ENCODE peak calls at places on chromosomes 5 and 9, in five cellular contexts. K is kidney, U is esophagus muscularis mucosa, H is left lung, A is HCT116. J is an unnamed sample.
A peak's percentile ranks its signal among the peaks of the same experiment; 100 is the strongest.

GRCh38 chr5:116411101-116411571 is 163.5 kb downstream of the SEMA6A start:
- DNase-seq in K (peak; percentile 67), U (no peak), H (no peak), A (no peak), J (no peak)

GRCh38 chr5:91898865-91899264 is 515.7 kb upstream of the ARRDC3 start:
- DNase-seq in K (no peak), U (no peak), H (no peak), A (no peak), J (no peak)

GRCh38 chr9:35960029-35960655 is 2.2 kb upstream of the OR2S2 start:
- DNase-seq in K (no peak), U (no peak), H (no peak), A (no peak), J (peak; percentile 40)

GRCh38 chr5:10354048-10354872 is 765 bp downstream of the MARCHF6 start:
- DNase-seq in K (no peak), U (no peak), H (no peak), A (no peak), J (peak; percentile 42)

GRCh38 chr9:33101104-33101951 is 24.9 kb upstream of the SMU1 start:
- DNase-seq in K (no peak), U (no peak), H (no peak), A (no peak), J (no peak)

GRCh38 chr9:103301051-103301450 is 305.9 kb downstream of the CYLC2 start:
- DNase-seq in K (no peak), U (no peak), H (no peak), A (no peak), J (peak; percentile 1)

GRCh38 chr5:75617746-75618352 is 6.6 kb downstream of the ANKDD1B start:
- DNase-seq in K (no peak), U (no peak), H (no peak), A (no peak), J (no peak)

GRCh38 chr5:152514827-152515397 is 109.8 kb upstream of the NMUR2 start:
- DNase-seq in K (no peak), U (no peak), H (no peak), A (peak; percentile 8), J (peak; percentile 12)

GRCh38 chr9:88694625-88695024 is 159.6 kb downstream of the NXNL2 start:
- DNase-seq in K (no peak), U (no peak), H (no peak), A (no peak), J (no peak)

GRCh38 chr9:13568851-13569618 is 289.5 kb upstream of the MPDZ start:
- DNase-seq in K (no peak), U (no peak), H (peak; percentile 27), A (no peak), J (no peak)

GRCh38 chr9:107750741-107751521 is 261.4 kb upstream of the KLF4 start:
- DNase-seq in K (peak; percentile 91), U (peak; percentile 98), H (peak; percentile 80), A (peak; percentile 81), J (peak; percentile 20)

GRCh38 chr9:99231708-99232107 is 9.6 kb downstream of the SEC61B start:
- DNase-seq in K (no peak), U (peak; percentile 12), H (no peak), A (no peak), J (no peak)

GRCh38 chr9:112180387-112180881 is 5.3 kb upstream of the SUSD1 start:
- DNase-seq in K (no peak), U (no peak), H (no peak), A (no peak), J (peak; percentile 27)

GRCh38 chr9:89941875-89942274 is 337.1 kb downstream of the GADD45G start:
- DNase-seq in K (no peak), U (no peak), H (no peak), A (no peak), J (no peak)

GRCh38 chr5:6583049-6583880 is 49.6 kb downstream of the NSUN2 start:
- DNase-seq in K (no peak), U (peak; percentile 53), H (peak; percentile 83), A (no peak), J (peak; percentile 6)

GRCh38 chr9:97759611-97760288 is 62.6 kb upstream of the XPA start:
- DNase-seq in K (no peak), U (no peak), H (no peak), A (no peak), J (peak; percentile 78)

GRCh38 chr5:64180661-64181343 is 15.2 kb downstream of the RNF180 start:
- DNase-seq in K (no peak), U (no peak), H (no peak), A (no peak), J (no peak)

GRCh38 chr5:54295658-54296276 is 14.6 kb downstream of the ARL15 start:
- DNase-seq in K (no peak), U (peak; percentile 72), H (no peak), A (no peak), J (no peak)

GRCh38 chr9:88746744-88747398 is 211.9 kb downstream of the NXNL2 start:
- DNase-seq in K (peak; percentile 60), U (peak; percentile 81), H (no peak), A (no peak), J (no peak)

GRCh38 chr9:129284607-129285291 is 106.7 kb upstream of the IER5L start:
- DNase-seq in K (peak; percentile 68), U (peak; percentile 74), H (no peak), A (no peak), J (no peak)

GRCh38 chr5:6396836-6397535 is 18.6 kb upstream of the MED10 start:
- DNase-seq in K (no peak), U (no peak), H (no peak), A (no peak), J (no peak)

GRCh38 chr9:26745111-26745510 is 147.5 kb downstream of the CAAP1 start:
- DNase-seq in K (no peak), U (no peak), H (no peak), A (no peak), J (no peak)

GRCh38 chr5:99068944-99069650 is 140.3 kb upstream of the CHD1 start:
- DNase-seq in K (no peak), U (no peak), H (no peak), A (no peak), J (no peak)

GRCh38 chr9:3828495-3828894 is 302.7 kb upstream of the RFX3 start:
- DNase-seq in K (no peak), U (no peak), H (no peak), A (no peak), J (no peak)

GRCh38 chr9:22084336-22085035 is 75.4 kb upstream of the CDKN2B start:
- DNase-seq in K (no peak), U (peak; percentile 45), H (no peak), A (peak; percentile 74), J (peak; percentile 60)

GRCh38 chr5:32027717-32028321 is 146.3 kb downstream of the GOLPH3 start:
- DNase-seq in K (no peak), U (no peak), H (no peak), A (peak; percentile 7), J (no peak)

GRCh38 chr9:112295174-112295573 is 38.2 kb downstream of the PTBP3 start:
- DNase-seq in K (no peak), U (no peak), H (no peak), A (no peak), J (no peak)

GRCh38 chr5:179284751-179285191 is 60.5 kb downstream of the ADAMTS2 start:
- DNase-seq in K (peak; percentile 56), U (no peak), H (no peak), A (no peak), J (no peak)
- H3K4me3 ChIP-seq in K (no peak overlapping the region), U (no peak overlapping the region), H (no peak overlapping the region), A (no peak overlapping the region), J (no peak overlapping the region)

DNA sequence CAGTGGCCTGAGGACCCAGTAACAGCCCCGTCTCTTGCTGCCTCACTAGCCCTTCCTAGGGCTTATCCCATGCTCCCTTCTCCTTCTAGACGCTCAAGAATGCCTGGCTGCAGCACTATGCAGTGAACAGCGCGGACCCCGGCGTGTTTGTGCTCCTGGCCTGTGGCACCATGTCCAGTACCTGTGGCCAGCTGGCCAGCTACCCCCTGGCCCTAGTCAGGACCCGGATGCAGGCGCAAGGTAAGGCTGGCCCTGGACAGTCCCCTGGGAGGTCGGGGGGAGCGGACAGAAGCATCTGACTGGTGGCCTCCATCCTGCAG is 20.6 kb downstream of the PTGES2 start:
- DNase-seq in K (peak; percentile 69), U (no peak), H (peak; percentile 75), A (no peak), J (no peak)
- H3K4me1 ChIP-seq in K (peaks cover 29% of the 10 kb centered on the region), U (peaks cover 37% of the 10 kb centered on the region), H (no peaks in the 10 kb centered on the region), A (no peaks in the 10 kb centered on the region), J (peaks cover 3% of the 10 kb centered on the region)

GRCh38 chr5:72137826-72138409 is 30.6 kb downstream of the MAP1B start:
- DNase-seq in K (no peak), U (no peak), H (no peak), A (peak; percentile 15), J (peak; percentile 17)

GRCh38 chr5:72140711-72141110 is 33.4 kb downstream of the MAP1B start:
- DNase-seq in K (no peak), U (no peak), H (no peak), A (no peak), J (no peak)

GRCh38 chr5:72141440-72142271 is 34.4 kb downstream of the MAP1B start:
- DNase-seq in K (no peak), U (no peak), H (no peak), A (no peak), J (no peak)

GRCh38 chr5:72134226-72134625 is 27.0 kb downstream of the MAP1B start:
- DNase-seq in K (no peak), U (no peak), H (no peak), A (no peak), J (no peak)

GRCh38 chr5:72138943-72139467 is 31.7 kb downstream of the MAP1B start:
- DNase-seq in K (no peak), U (no peak), H (no peak), A (no peak), J (no peak)
- H3K4me3 ChIP-seq in K (no peak overlapping the region), U (no peak overlapping the region), H (no peak overlapping the region), A (no peak overlapping the region), J (no peak overlapping the region)

GRCh38 chr5:143318270-143318669 is 85.2 kb downstream of the NR3C1 start:
- DNase-seq in K (no peak), U (no peak), H (no peak), A (no peak), J (no peak)

GRCh38 chr5:143316844-143317631 is 86.4 kb downstream of the NR3C1 start:
- DNase-seq in K (no peak), U (no peak), H (no peak), A (no peak), J (no peak)

GRCh38 chr5:143322178-143322577 is 81.3 kb downstream of the NR3C1 start:
- DNase-seq in K (no peak), U (no peak), H (no peak), A (no peak), J (no peak)

GRCh38 chr5:143318833-143319232 is 84.7 kb downstream of the NR3C1 start:
- DNase-seq in K (no peak), U (no peak), H (no peak), A (no peak), J (no peak)

DNA sequence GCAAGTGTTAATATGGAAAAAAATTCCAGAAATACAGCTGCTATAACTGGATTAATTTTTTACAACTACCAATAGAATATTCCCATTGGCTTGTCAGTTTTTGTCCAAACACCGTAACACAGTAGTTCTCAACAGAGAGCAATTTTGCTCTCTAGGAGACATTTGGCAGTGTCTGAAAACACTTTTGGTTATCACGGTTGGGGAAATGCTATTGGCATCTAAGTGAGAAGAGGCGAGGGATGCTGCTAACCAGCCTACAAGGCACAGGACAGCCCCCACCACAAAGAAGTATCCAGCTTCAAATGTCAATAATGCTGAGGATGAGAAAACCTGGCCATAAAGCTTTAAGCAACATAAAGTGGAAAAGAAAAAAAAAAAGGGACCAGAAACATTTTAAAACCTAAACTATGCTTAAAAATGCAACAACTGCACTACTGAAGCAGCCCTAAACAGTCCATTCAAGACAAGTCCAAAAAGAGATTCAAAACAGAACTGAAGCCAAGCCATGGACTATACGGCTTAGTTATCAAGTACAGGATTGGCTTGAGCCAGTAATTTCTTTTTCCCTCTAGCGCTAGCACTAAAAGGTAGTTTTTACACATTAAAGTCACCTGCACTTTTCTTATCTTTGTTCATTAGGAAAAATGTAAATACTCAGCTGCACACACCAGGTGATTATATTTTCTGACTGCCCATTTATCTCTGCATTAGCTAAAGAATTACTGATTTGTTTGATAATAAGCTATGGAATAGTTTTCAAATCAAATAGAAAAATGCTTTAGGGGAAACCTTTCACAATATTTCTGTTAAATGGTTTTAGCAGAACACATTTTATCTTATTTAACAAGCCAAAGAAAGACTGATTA is 83.8 kb downstream of the NR3C1 start:
- DNase-seq in K (no peak), U (no peak), H (no peak), A (no peak), J (no peak)
- H3K4me1 ChIP-seq in K (no peaks in the 10 kb centered on the region), U (peaks cover 68% of the 10 kb centered on the region), H (peaks cover 13% of the 10 kb centered on the region), A (peaks cover 2% of the 10 kb centered on the region), J (peaks cover 2% of the 10 kb centered on the region)

J was measured in small intestine.